ENCODE peak calls at places on chromosomes 16 and 17, in four cellular contexts. X, M, O and V are unnamed samples.

GRCh38 chr16:47136101-47136820 is 7.5 kb downstream of the NETO2 start:
- DNase-seq in O (no peak), M (no peak), X (no peak), V (no peak)

GRCh38 chr17:6568186-6568758 is 11.9 kb upstream of the PITPNM3 start:
- DNase-seq in O (no peak), X (no peak), M (no peak), V (no peak)

GRCh38 chr16:79463839-79464238 is 136.7 kb downstream of the MAF start:
- DNase-seq in M (no peak), X (peak; percentile 27), O (no peak), V (no peak)

GRCh38 chr16:30768583-30769181 is 6.6 kb downstream of the RNF40 start:
- DNase-seq in X (no peak), M (no peak), O (no peak), V (no peak)

GRCh38 chr17:66580178-66580577 is 254.7 kb upstream of the CACNG5 start:
- DNase-seq in O (no peak), X (no peak), M (no peak), V (no peak)

GRCh38 chr16:48609453-48610023 is 442 bp downstream of the N4BP1 start:
- DNase-seq in O (no peak), M (peak; percentile 61), X (no peak), V (no peak)

GRCh38 chr17:68733241-68734176 is 132.3 kb upstream of the FAM20A start:
- DNase-seq in X (no peak), O (peak; percentile 45), M (no peak), V (no peak)

GRCh38 chr17:74224959-74225725 is 11.8 kb downstream of the TTYH2 start:
- DNase-seq in X (no peak), O (no peak), M (no peak), V (no peak)

GRCh38 chr16:28822520-28823290 is at the start of gene ATXN2L:
- DNase-seq in X (peak; percentile 94), M (peak; percentile 87), O (peak; percentile 76), V (peak; percentile 63)

GRCh38 chr17:7357381-7357780 is 2.4 kb downstream of the TMEM95 start:
- DNase-seq in M (no peak), O (no peak), X (no peak), V (no peak)

GRCh38 chr16:89422905-89423630 is 67.3 kb downstream of the ANKRD11 start:
- DNase-seq in O (peak; percentile 48), M (no peak), X (no peak), V (peak; percentile 44)

GRCh38 chr16:4687946-4688673 is 5.3 kb upstream of the NUDT16L1 start:
- DNase-seq in X (no peak), O (no peak), M (no peak), V (no peak)

GRCh38 chr16:57889960-57890751 is 80.8 kb downstream of the CNGB1 start:
- DNase-seq in O (no peak), X (no peak), M (no peak), V (no peak)